ENCODE peak calls at places on chromosomes 1 and 21, in seven cellular contexts. C is IMR-90, F is H1, Z is GM23338, H is HCT116, P is PC-3, V is neural progenitor cell. K is an unnamed sample.

GRCh38 chr1:82377201-82377884 is 576.6 kb downstream of the ADGRL2 start:
- DNase-seq in C (no peak), F (no peak), Z (peak; percentile 29), H (no peak), P (peak; percentile 60), V (no peak), K (no peak)

GRCh38 chr1:11394592-11395229 is 84.2 kb upstream of the DISP3 start:
- DNase-seq in C (no peak), F (no peak), Z (no peak), H (no peak), P (no peak), V (no peak), K (no peak)

GRCh38 chr21:28513450-28513849 is 479.2 kb downstream of the LTN1 start:
- DNase-seq in C (peak; percentile 23), F (no peak), Z (no peak), H (no peak), P (no peak), V (no peak), K (no peak)

GRCh38 chr1:100463809-100464424 is 74.0 kb upstream of the GPR88 start:
- DNase-seq in C (peak; percentile 64), F (no peak), Z (peak; percentile 91), H (peak; percentile 39), P (peak; percentile 70), V (peak; percentile 81), K (peak; percentile 74)

GRCh38 chr1:30143517-30143916 is 579.9 kb downstream of the MATN1 start:
- DNase-seq in C (no peak), F (no peak), Z (no peak), H (no peak), P (no peak), V (no peak), K (no peak)

GRCh38 chr21:33219961-33220360 is 9.8 kb upstream of the IFNAR2 start:
- DNase-seq in C (no peak), F (no peak), Z (no peak), H (no peak), P (no peak), V (no peak), K (no peak)

GRCh38 chr1:247330548-247331171 is 1.0 kb downstream of the ZNF496 start:
- DNase-seq in C (no peak), F (no peak), Z (peak; percentile 32), H (no peak), P (no peak), V (no peak), K (no peak)

GRCh38 chr21:32455548-32455947 is 43.0 kb downstream of the EVA1C start:
- DNase-seq in C (no peak), F (no peak), Z (no peak), H (no peak), P (peak; percentile 33), V (no peak), K (no peak)

GRCh38 chr1:22133928-22134324 is 9.0 kb downstream of the WNT4 start:
- DNase-seq in C (no peak), F (no peak), Z (peak; percentile 36), H (no peak), P (no peak), V (peak; percentile 36), K (no peak)

GRCh38 chr1:91555074-91555730 is 54.6 kb downstream of the CDC7 start:
- DNase-seq in C (peak; percentile 54), F (no peak), Z (peak; percentile 57), H (no peak), P (peak; percentile 38), V (peak; percentile 42), K (no peak)
- H2AFZ ChIP-seq in C (peak overlapping the region; percentile 71), F (no peak overlapping the region), Z (peak overlapping the region; percentile 33), H (no peak overlapping the region), P (peak overlapping the region; percentile 5), V (no peak overlapping the region), K (no peak overlapping the region)

GRCh38 chr1:241638091-241638682 is 2.0 kb downstream of the CHML start:
- DNase-seq in C (no peak), F (no peak), Z (no peak), H (no peak), P (no peak), V (no peak), K (no peak)

GRCh38 chr1:241637604-241638003 is 2.6 kb downstream of the CHML start:
- DNase-seq in C (peak; percentile 40), F (no peak), Z (no peak), H (no peak), P (peak; percentile 53), V (peak; percentile 24), K (no peak)

GRCh38 chr1:241639653-241640148 is 468 bp downstream of the CHML start:
- DNase-seq in C (no peak), F (no peak), Z (peak; percentile 65), H (no peak), P (no peak), V (peak; percentile 67), K (peak; percentile 33)

GRCh38 chr1:241640149-241640866 is at the start of the genes CHML and OPN3:
- DNase-seq in C (peak; percentile 79), F (peak; percentile 62), Z (peak; percentile 95), H (peak; percentile 65), P (peak; percentile 98), V (peak; percentile 95), K (peak; percentile 93)

GRCh38 chr1:241639040-241639652 is 1.0 kb downstream of the CHML start:
- DNase-seq in C (peak; percentile 23), F (no peak), Z (no peak), H (no peak), P (peak; percentile 53), V (no peak), K (no peak)
- H3K4me1 ChIP-seq in C (peaks cover 10% of the 10 kb centered on the region), F (peaks cover 5% of the 10 kb centered on the region), Z (peaks cover 9% of the 10 kb centered on the region), H (peaks cover 5% of the 10 kb centered on the region), P (peaks cover 47% of the 10 kb centered on the region), V (peaks cover 18% of the 10 kb centered on the region), K (peaks cover 6% of the 10 kb centered on the region)

GRCh38 chr1:198486903-198487302 is 53.6 kb downstream of the ATP6V1G3 start:
- DNase-seq in C (no peak), F (no peak), Z (no peak), H (no peak), P (no peak), V (no peak), K (no peak)
- TF ChIP-seq CTCF in C (no peak), F (no peak), Z (no peak), H (no peak), P (no peak), V (no peak), K (no peak)

GRCh38 chr1:37423810-37424209 is 50.6 kb upstream of the ZC3H12A start:
- DNase-seq in C (no peak), F (no peak), Z (no peak), H (no peak), P (no peak), V (no peak), K (no peak)
- H2AFZ ChIP-seq in C (no peak overlapping the region), F (no peak overlapping the region), Z (no peak overlapping the region), H (no peak overlapping the region), P (no peak overlapping the region), V (no peak overlapping the region), K (no peak overlapping the region)

GRCh38 chr1:19484338-19484792 is 974 bp downstream of the CAPZB start:
- DNase-seq in C (no peak), F (no peak), Z (peak; percentile 48), H (no peak), P (no peak), V (peak; percentile 49), K (peak; percentile 48)

GRCh38 chr1:19484793-19485361 is 462 bp downstream of the CAPZB start:
- DNase-seq in C (no peak), F (no peak), Z (peak; percentile 61), H (no peak), P (no peak), V (peak; percentile 65), K (peak; percentile 52)

GRCh38 chr1:19481826-19482398 is 3.4 kb downstream of the CAPZB start:
- DNase-seq in C (no peak), F (no peak), Z (peak; percentile 78), H (no peak), P (no peak), V (no peak), K (peak; percentile 70)

GRCh38 chr1:19483691-19484090 is 1.6 kb downstream of the CAPZB start:
- DNase-seq in C (no peak), F (no peak), Z (no peak), H (no peak), P (no peak), V (no peak), K (no peak)

GRCh38 chr1:19483261-19483660 is 2.1 kb downstream of the CAPZB start:
- DNase-seq in C (no peak), F (no peak), Z (no peak), H (no peak), P (no peak), V (no peak), K (no peak)
- H3K4me1 ChIP-seq in C (peaks cover 36% of the 10 kb centered on the region), F (peaks cover 49% of the 10 kb centered on the region), Z (peaks cover 71% of the 10 kb centered on the region), H (peaks cover 11% of the 10 kb centered on the region), P (peaks cover 35% of the 10 kb centered on the region), V (peaks cover 40% of the 10 kb centered on the region), K (peaks cover 42% of the 10 kb centered on the region)

DNA sequence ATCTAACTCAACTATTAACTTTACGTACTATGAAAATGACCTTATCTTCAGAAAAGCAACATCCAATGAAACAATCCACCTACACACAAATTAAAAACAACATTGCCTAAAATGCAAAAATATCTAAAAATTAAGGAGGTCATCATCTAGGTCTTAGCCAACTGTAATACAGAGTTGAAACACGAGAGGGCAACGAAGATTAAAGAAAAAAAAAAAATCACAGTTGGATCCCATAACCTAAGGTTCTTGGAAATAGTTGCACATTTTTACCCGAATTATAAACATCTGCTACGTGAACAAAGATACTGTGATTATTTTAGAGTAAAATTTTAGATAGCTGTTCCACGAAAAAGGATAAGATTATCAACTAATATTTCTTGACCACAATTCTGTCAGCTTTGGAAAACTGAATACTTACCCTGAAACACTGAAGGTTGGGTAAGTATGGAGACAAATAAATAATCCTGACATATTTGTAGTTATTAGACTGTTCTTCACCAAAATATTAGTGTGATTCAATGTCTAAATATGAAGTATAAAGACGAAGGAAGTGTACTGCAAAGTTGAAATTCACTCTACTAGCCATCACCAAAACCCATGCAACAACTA is 88.0 kb upstream of the AK4 start:
- DNase-seq in C (peak; percentile 61), F (no peak), Z (peak; percentile 48), H (peak; percentile 31), P (peak; percentile 67), V (peak; percentile 7), K (no peak)
- TF ChIP-seq CTCF in C (peak; percentile 62), F (no peak), Z (peak; percentile 66), H (peak; percentile 66), P (peak; percentile 73), V (peak; percentile 54), K (peak; percentile 65)

K was measured in H9.